ENCODE peak calls at places on chromosomes 16 and 17, in eight cellular contexts. J is upper lobe of right lung, O is HCT116, G is left ventricle myocardium inferior, H is foreskin fibroblast, X is AG09309, K is GM12865, Z is fibroblast of lung. F is an unnamed sample.

GRCh38 chr17:79537686-79538085 is 73.2 kb downstream of the RBFOX3 start:
- DNase-seq in Z (no peak), K (no peak), G (no peak), X (no peak), H (no peak), O (no peak), J (no peak), F (no peak)

GRCh38 chr17:21231533-21231932 is 17.6 kb upstream of the TMEM11 start:
- DNase-seq in K (no peak), O (no peak), X (no peak), Z (no peak), G (no peak), J (no peak), H (no peak), F (no peak)

GRCh38 chr17:32519769-32520701 is 33.2 kb downstream of the CDK5R1 start:
- DNase-seq in H (no peak), K (peak), O (no peak), Z (peak), X (no peak), J (no peak), G (no peak), F (peak)

GRCh38 chr17:38609280-38610031 is 3.7 kb upstream of the SRCIN1 start:
- DNase-seq in X (no peak), H (no peak), K (no peak), O (no peak), J (no peak), G (no peak), Z (no peak), F (no peak)

GRCh38 chr16:88059701-88060386 is 108.6 kb downstream of the BANP start:
- DNase-seq in K (no peak), Z (no peak), G (peak), O (no peak), H (no peak), X (no peak), J (no peak), F (no peak)

GRCh38 chr17:78127240-78127887 is 1.2 kb downstream of the TMC6 start:
- DNase-seq in Z (no peak), H (no peak), K (peak), O (no peak), G (peak), J (peak), X (no peak), F (no peak)

GRCh38 chr17:39928868-39929651 is 1.5 kb downstream of the LRRC3C start:
- DNase-seq in H (peak), Z (peak), O (peak), J (no peak), G (no peak), X (peak), K (peak), F (peak)

GRCh38 chr16:50884066-50884860 is 142.4 kb downstream of the CYLD start:
- DNase-seq in K (peak), J (no peak), Z (no peak), G (no peak), X (no peak), O (no peak), H (no peak), F (no peak)

GRCh38 chr17:49795372-49795771 is 6.9 kb downstream of the KAT7 start:
- DNase-seq in Z (no peak), K (no peak), O (no peak), G (no peak), H (no peak), X (no peak), J (no peak), F (no peak)

GRCh38 chr16:67230809-67231660 is 4.1 kb downstream of the TMEM208 start:
- DNase-seq in O (no peak), H (no peak), G (no peak), Z (no peak), K (no peak), X (no peak), J (no peak), F (no peak)

GRCh38 chr17:67137860-67138259 is 93.5 kb downstream of the CACNG1 start:
- DNase-seq in H (no peak), X (no peak), Z (no peak), G (no peak), J (no peak), O (no peak), K (no peak), F (no peak)

GRCh38 chr17:74307984-74308773 is 17.8 kb upstream of the KIF19 start:
- DNase-seq in H (no peak), X (no peak), O (no peak), Z (peak), K (no peak), J (no peak), G (peak), F (no peak)

GRCh38 chr17:74309902-74310301 is 16.1 kb upstream of the KIF19 start:
- DNase-seq in G (no peak), H (no peak), K (no peak), X (no peak), Z (no peak), J (no peak), O (no peak), F (no peak)

GRCh38 chr17:74303300-74303699 is 22.7 kb upstream of the KIF19 start:
- DNase-seq in J (no peak), X (no peak), K (no peak), Z (no peak), G (no peak), H (no peak), O (no peak), F (no peak)

GRCh38 chr17:74305865-74306654 is 20.0 kb upstream of the KIF19 start:
- DNase-seq in J (no peak), K (no peak), X (no peak), H (no peak), G (no peak), Z (peak), O (no peak), F (no peak)
- TF ChIP-seq CTCF in J (no peak), K (no peak), X (no peak), H (no peak), G (peak), Z (no peak), O (peak), F (no peak)

DNA sequence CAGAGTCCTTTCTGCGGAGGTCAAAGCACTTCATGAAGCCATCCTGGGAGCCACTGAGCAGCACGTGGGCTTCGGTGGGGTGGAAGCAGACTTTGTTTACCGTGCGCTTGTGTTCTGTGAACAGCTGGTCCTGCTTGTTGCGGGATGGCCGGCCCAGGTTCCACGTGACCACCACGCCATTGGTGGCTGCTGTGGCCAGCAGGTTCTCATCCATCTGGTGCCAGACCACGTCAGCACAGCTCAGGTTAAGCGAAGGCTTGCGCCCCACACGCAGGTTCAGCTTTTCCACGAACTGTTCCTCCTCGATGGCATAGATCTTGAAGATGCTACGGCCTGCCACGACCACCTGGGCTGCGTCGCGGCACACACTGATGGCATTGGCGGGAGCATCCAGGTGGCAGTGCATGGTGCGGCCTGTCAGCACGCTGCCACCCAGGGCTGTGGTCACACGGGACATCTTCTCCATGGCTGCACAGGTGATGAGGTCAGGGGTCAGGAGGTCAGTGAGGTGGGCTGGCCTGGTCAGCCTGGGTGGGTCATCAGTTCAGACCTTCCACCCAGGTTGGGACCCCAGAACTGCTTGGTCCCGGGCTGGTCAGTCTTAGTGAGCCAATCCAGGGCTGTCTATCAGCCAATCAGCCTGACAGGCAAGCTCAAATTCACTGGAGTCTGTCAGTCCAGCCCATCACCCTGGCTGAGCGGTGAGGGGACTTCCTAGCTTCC is 862 bp downstream of the WDR24 start:
- DNase-seq in Z (no peak), H (no peak), O (no peak), G (no peak), X (no peak), K (no peak), J (no peak), F (no peak)
- H3K4me3 ChIP-seq in Z (peak), H (peak), O (peak), G (peak), X (peak), K (peak), J (peak), F (peak)

DNA sequence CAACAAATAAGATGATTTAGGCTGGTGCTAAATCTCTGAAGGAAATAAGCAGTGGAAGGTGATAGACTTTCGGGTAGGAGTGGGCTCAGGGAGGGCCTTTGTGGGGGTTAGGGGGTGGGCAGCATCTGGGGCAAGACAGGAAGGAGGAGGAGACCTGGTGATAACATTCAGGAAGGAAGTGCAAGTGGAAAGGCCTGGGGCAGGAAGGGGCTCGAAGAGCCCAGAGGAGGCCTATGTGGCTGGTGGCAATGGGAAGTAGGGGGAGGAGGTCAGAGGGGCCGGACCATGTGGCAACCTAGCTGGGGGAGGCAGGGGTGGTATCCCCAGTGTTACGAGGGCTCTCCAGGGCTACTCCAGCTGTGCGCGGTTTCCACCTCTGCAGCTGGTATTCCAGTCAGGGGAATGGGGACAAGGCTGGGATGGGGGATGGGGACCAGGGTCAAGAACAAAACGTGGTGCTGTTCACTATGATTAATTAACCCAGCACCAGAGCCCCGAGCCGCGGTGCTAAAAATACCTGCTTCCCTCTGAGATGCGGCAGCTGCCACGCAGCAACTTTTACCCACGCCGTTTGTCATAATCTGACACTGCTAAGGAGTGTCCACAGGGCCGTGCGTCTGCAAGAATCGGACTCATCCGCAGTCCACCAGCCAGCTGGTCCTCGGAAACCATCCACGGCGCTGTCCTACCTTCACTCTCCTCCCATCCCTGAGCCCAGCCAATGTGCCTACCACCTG is 5.2 kb upstream of the CCDC182 start:
- DNase-seq in X (no peak), O (no peak), J (no peak), H (no peak), K (no peak), Z (no peak), G (no peak), F (no peak)
- TF ChIP-seq CTCF in X (no peak), O (no peak), J (no peak), H (no peak), K (no peak), Z (no peak), G (no peak), F (no peak)

DNA sequence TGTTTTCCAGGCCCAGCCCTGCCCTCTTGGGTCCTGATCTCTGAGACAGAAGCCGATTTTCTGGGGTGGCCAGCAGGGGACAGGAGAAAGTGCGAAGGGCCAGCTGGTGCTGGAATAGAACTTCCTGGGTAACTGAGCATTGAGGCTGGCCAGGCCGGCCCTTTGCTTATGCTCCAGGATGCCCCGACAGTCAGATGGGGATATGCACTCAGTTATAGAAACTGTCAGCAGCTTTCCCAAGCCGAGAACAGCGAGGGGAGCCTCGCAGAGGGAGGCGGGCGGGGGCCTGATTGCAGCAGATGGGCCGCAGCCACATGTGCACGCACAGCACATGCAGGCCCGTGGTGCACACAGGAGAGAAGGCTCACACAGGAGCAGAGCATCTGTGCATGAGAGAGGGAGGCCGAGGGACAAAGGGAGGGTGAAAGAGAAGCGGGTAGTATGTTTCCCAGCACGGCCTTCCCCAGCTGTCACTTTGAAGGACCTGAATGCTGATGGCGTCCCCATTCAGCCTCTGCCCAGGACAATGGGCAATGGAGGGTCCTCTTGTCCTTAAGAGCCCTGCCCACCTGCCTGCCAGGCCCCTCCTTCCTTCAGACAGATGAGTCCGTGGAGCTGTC is 565 bp downstream of the BTBD17 start:
- DNase-seq in O (no peak), J (no peak), H (no peak), K (no peak), X (no peak), G (no peak), Z (peak), F (peak)
- H3K4me3 ChIP-seq in O (no peak), J (no peak), H (no peak), K (no peak), X (no peak), G (no peak), Z (no peak), F (no peak)

DNA sequence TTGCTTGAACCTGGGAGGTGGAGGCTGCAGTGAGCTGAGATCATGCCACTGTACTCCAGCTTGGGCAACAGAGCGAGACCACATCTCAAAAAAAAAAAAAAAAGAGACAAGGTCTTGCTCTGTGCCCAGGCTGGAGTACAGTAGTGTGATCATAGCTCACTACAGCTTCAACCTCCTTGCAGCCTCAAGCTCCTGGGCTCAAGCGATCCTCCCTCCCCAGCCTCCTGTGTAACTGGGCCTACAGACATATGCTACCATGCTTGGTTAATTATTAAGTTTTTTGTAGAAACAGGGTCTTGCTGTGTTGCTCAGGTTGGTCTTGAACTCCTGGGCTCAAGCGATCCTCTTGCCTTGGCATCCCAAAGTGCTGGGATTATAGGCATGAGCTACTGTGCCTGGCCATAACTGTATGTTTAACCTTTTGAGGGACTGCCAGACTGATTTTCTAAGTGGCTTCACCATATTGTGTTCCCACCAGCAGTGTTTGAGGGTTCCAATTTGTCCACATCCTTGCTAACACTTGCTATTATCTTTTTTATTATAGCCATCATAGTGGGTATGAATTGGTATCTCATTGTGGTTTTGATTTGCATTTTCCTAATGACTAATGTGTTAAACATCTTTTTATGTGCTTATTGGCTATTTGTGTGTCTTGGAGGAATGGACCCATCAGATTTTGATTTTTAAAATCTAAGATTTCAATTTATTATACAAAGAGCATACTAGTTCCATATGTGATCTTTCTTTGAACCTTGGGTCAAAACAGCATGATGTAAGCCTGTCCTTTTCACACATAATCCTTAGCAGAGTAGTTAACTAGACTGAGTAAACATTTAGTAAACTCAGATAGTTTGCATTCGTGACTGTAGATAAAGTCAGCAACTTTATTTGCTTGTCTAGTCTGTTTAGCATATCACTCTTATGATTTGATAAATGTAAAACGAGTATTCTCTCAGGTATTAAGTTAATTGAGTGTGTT is 38.1 kb upstream of the KPNB1 start:
- DNase-seq in O (no peak), G (no peak), X (peak), K (no peak), J (no peak), Z (peak), H (peak), F (peak)
- TF ChIP-seq CTCF in O (no peak), G (no peak), X (no peak), K (no peak), J (no peak), Z (no peak), H (no peak), F (no peak)

DNA sequence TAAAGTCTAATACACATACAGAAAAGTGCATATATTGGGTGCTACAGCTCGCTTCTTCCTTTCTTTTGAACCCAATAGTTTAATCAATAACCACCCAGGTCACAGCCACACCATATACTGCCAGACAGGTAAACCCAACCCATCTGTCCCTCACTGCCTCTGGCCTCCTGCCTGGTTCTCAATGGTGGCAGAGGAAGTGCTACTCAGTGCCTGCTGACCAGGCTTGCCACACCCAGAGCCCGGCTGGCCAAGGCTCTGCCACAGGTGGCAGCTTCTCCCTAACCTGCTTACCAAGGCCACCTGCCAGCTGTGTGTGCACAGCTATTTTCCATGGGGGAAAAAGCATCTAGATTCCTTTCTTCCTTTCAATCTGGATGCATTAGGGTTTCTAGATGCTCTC is 584 bp downstream of the PMP22 start:
- DNase-seq in H (no peak), K (no peak), J (peak), O (no peak), X (no peak), G (peak), Z (no peak), F (no peak)
- H3K4me3 ChIP-seq in H (peak), K (no peak), J (peak), O (no peak), X (no peak), G (peak), Z (peak), F (peak)

GRCh38 chr17:3692346-3692745 is 3.6 kb downstream of the P2RX5 start:
- DNase-seq in X (no peak), J (no peak), O (no peak), G (no peak), Z (no peak), H (no peak), K (no peak), F (no peak)
- TF ChIP-seq CTCF in X (no peak), J (no peak), O (peak), G (peak), Z (peak), H (no peak), K (peak), F (no peak)

GRCh38 chr16:3021449-3022207 is 1.5 kb downstream of the TNFRSF12A start:
- DNase-seq in Z (peak), X (peak), O (peak), H (peak), G (peak), K (peak), J (peak), F (peak)
- H3K4me3 ChIP-seq in Z (peak), X (peak), O (peak), H (peak), G (peak), K (peak), J (peak), F (peak)

DNA sequence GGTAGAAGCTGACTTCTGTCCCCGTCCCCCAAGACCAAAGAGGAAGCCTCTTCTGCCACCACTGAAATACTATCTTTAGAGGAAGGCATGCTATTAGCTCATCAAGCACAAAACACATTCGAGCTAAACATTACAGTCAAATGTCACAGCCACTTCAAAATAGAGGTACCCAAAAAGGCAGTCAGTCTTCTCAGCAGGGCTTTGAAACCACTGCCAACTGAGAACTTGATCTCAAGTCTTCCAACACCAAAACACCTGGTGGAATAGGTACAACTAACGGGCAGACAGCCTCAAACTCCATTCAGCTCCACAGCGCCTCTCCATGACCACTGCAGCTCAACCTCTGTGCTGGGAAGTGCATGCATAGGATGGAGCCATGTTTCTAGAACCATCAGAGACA is 36.0 kb downstream of the ZFHX3 start:
- DNase-seq in G (no peak), H (no peak), X (no peak), K (no peak), Z (no peak), J (no peak), O (no peak), F (no peak)
- TF ChIP-seq CTCF in G (no peak), H (no peak), X (no peak), K (no peak), Z (no peak), J (no peak), O (no peak), F (no peak)